ENCODE peak calls at places on chromosome 10, in six cellular contexts. W, B, A, H, D and K are unnamed samples.

GRCh38 chr10:59757966-59758365 is 4.7 kb upstream of the MRLN start:
- DNase-seq in A (peak), B (peak), D (no peak), H (no peak), W (no peak), K (peak)

GRCh38 chr10:119416855-119417254 is 125.7 kb downstream of the RGS10 start:
- DNase-seq in D (peak), H (peak), B (peak), W (peak), A (peak), K (peak)

GRCh38 chr10:79316671-79317431 is 30.4 kb upstream of the PPIF start:
- DNase-seq in H (peak), D (peak), A (no peak), B (peak), W (no peak), K (peak)

GRCh38 chr10:17836917-17837316 is 27.8 kb downstream of the MRC1 start:
- DNase-seq in B (peak), A (peak), W (no peak), H (no peak), D (peak), K (no peak)

GRCh38 chr10:129972145-129972965 is 8.3 kb upstream of the EBF3 start:
- DNase-seq in W (no peak), H (peak), A (no peak), D (no peak), B (peak), K (no peak)

GRCh38 chr10:126597206-126597605 is 73.3 kb downstream of the C10orf90 start:
- DNase-seq in A (peak), B (peak), D (no peak), W (no peak), H (no peak), K (no peak)

GRCh38 chr10:26540601-26541000 is 102.5 kb downstream of the APBB1IP start:
- DNase-seq in D (no peak), B (no peak), W (no peak), A (no peak), H (no peak), K (peak)

GRCh38 chr10:33337335-33337854 is 2.9 kb upstream of the NRP1 start:
- DNase-seq in A (peak), W (no peak), D (peak), B (peak), H (no peak), K (no peak)

GRCh38 chr10:17805440-17805839 is 3.7 kb upstream of the MRC1 start:
- DNase-seq in A (no peak), B (no peak), W (no peak), D (no peak), H (no peak), K (peak)

GRCh38 chr10:106076496-106076895 is 1088.0 kb downstream of the SORCS1 start:
- DNase-seq in A (peak), D (no peak), B (no peak), W (no peak), H (no peak), K (no peak)

GRCh38 chr10:45160266-45160665 is 155.1 kb downstream of the OR13A1 start:
- DNase-seq in W (no peak), A (peak), H (no peak), D (no peak), B (peak), K (no peak)